ENCODE peak calls at places on chromosomes 16 and 17, in four cellular contexts. E is thoracic aorta, Q is progenitor cell of endocrine pancreas, J is Calu3. O is an unnamed sample.

GRCh38 chr17:37360632-37361031 is 15.2 kb upstream of the C17orf78 start:
- DNase-seq in E (no peak), Q (no peak), J (peak), O (no peak)

GRCh38 chr17:73861543-73861942 is 217.3 kb upstream of the SDK2 start:
- DNase-seq in E (no peak), Q (no peak), J (no peak), O (no peak)

GRCh38 chr17:75364078-75364477 is 41.4 kb downstream of the GRB2 start:
- DNase-seq in E (no peak), Q (no peak), J (no peak), O (no peak)

GRCh38 chr17:45287526-45288264 is 25.8 kb upstream of the SPATA32 start:
- DNase-seq in E (no peak), Q (no peak), J (no peak), O (no peak)

GRCh38 chr17:61492759-61493526 is 40.7 kb downstream of the TBX4 start:
- DNase-seq in E (no peak), Q (no peak), J (no peak), O (no peak)

GRCh38 chr17:11925271-11926021 is 71.8 kb downstream of the ZNF18 start:
- DNase-seq in E (no peak), Q (no peak), J (no peak), O (no peak)

GRCh38 chr17:7687072-7687907 is at the start of gene TP53:
- DNase-seq in E (peak), Q (peak), J (peak), O (peak)

GRCh38 chr17:28381141-28381825 is 9.8 kb downstream of the SARM1 start:
- DNase-seq in E (no peak), Q (peak), J (peak), O (peak)

GRCh38 chr16:78494105-78494504 is 394.7 kb downstream of the WWOX start:
- DNase-seq in E (no peak), Q (no peak), J (no peak), O (no peak)

GRCh38 chr16:69906838-69907301 is 44.3 kb upstream of the CLEC18A start:
- DNase-seq in E (no peak), Q (no peak), J (no peak), O (no peak)

GRCh38 chr17:13557077-13557476 is 44.7 kb downstream of the HS3ST3A1 start:
- DNase-seq in E (no peak), Q (no peak), J (no peak), O (no peak)

GRCh38 chr16:3577302-3577752 is at the start of gene NLRC3:
- DNase-seq in E (no peak), Q (no peak), J (no peak), O (no peak)

GRCh38 chr17:32142857-32143524 is 689 bp downstream of the RHOT1 start:
- DNase-seq in E (no peak), Q (peak), J (peak), O (peak)

GRCh38 chr17:28174352-28175046 is 132.0 kb downstream of the NLK start:
- DNase-seq in E (no peak), Q (no peak), J (no peak), O (no peak)

GRCh38 chr17:43574348-43574747 is 28.2 kb upstream of the ETV4 start:
- DNase-seq in E (no peak), Q (no peak), J (no peak), O (no peak)

GRCh38 chr17:50345443-50346312 is at the start of gene XYLT2:
- DNase-seq in E (peak), Q (peak), J (peak), O (peak)

GRCh38 chr17:3870871-3871306 is 22.0 kb downstream of the CAMKK1 start:
- DNase-seq in E (no peak), Q (no peak), J (no peak), O (no peak)

GRCh38 chr17:42051645-42052044 is 1.2 kb upstream of the C17orf113 start:
- DNase-seq in E (no peak), Q (no peak), J (no peak), O (no peak)

GRCh38 chr17:42052478-42052877 is 2.1 kb upstream of the C17orf113 start:
- DNase-seq in E (no peak), Q (no peak), J (no peak), O (no peak)

GRCh38 chr17:42051013-42051400 is 606 bp upstream of the C17orf113 start:
- DNase-seq in E (no peak), Q (no peak), J (no peak), O (no peak)

GRCh38 chr17:42049834-42050359 is 504 bp downstream of the C17orf113 start:
- DNase-seq in E (no peak), Q (no peak), J (peak), O (no peak)

GRCh38 chr17:42050360-42051012 is at the start of gene C17orf113:
- DNase-seq in E (no peak), Q (peak), J (peak), O (peak)
- TF ChIP-seq CTCF in E (peak), Q (peak), J (peak), O (peak)

GRCh38 chr17:76940738-76941350 is 72.6 kb downstream of the MGAT5B start:
- DNase-seq in E (no peak), Q (no peak), J (peak), O (no peak)
- TF ChIP-seq CTCF in E (no peak), Q (no peak), J (peak), O (no peak)

GRCh38 chr17:18045691-18046090 is 6.5 kb downstream of the GID4 start:
- DNase-seq in E (no peak), Q (no peak), J (no peak), O (no peak)

GRCh38 chr17:18044609-18045008 is 5.4 kb downstream of the GID4 start:
- DNase-seq in E (no peak), Q (no peak), J (no peak), O (no peak)

GRCh38 chr17:18042969-18043368 is 3.8 kb downstream of the GID4 start:
- DNase-seq in E (no peak), Q (no peak), J (no peak), O (no peak)

GRCh38 chr17:18041776-18042175 is 2.6 kb downstream of the GID4 start:
- DNase-seq in E (no peak), Q (no peak), J (no peak), O (no peak)

DNA sequence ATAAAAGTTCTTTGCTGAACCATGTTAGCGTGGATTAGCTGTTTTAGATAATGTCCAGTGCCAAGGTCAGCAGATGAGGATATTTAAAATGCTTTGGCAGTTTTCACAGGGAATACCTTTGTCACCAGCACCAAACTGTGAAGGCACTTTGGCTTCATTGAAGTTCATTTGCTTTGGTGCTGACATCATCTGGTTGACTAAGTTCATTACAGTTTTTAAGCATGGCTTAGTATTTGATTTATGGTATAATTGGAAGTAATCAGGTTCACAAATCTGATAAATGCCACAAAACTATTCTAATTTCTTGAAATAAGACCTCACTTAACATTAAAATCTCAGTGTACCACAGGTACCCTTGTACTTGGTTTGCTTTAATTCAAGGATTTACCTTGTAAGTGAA is 4.3 kb downstream of the GID4 start:
- DNase-seq in E (no peak), Q (no peak), J (no peak), O (no peak)
- TF ChIP-seq CTCF in E (no peak), Q (no peak), J (no peak), O (no peak)

GRCh38 chr16:66159987-66160386 is 206.5 kb upstream of the CDH5 start:
- DNase-seq in E (no peak), Q (no peak), J (no peak), O (no peak)
- TF ChIP-seq CTCF in E (no peak), Q (no peak), J (no peak), O (no peak)

GRCh38 chr17:55527520-55528118 is 16.4 kb upstream of the SMIM36 start:
- DNase-seq in E (no peak), Q (peak), J (peak), O (peak)
- TF ChIP-seq CTCF in E (no peak), Q (peak), J (no peak), O (peak)

DNA sequence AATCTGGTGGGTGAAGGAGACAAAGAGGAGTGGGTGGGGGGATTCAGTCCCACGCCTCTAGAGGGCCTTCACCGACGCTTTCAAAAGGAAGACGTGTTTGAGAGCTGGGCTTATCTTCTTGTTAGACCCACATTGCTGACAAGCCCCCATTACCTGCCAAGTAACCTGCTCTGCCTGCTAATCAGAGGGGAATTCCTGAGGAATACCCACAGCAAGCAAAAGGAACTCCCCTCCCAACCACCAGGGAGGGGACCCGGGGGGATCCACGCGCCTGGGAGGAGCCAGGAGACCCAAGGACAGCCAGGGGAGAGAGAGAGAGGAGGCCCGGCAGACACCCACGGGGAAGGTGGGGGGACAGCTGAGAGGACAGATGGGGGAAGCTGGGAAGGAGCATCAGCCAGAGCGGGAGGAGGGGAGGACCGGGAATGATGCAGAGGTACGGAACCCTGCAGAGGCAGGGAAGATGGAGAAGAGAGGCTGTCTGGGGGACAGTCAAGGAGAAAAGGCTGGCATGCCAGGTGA is 986 bp downstream of the MTMR4 start:
- DNase-seq in E (no peak), Q (no peak), J (no peak), O (no peak)
- TF ChIP-seq CTCF in E (no peak), Q (no peak), J (no peak), O (no peak)

GRCh38 chr17:41695954-41696720 is 7.5 kb downstream of the EIF1 start:
- DNase-seq in E (no peak), Q (peak), J (peak), O (peak)

GRCh38 chr17:41692722-41693521 is 4.2 kb downstream of the EIF1 start:
- DNase-seq in E (no peak), Q (no peak), J (no peak), O (no peak)

GRCh38 chr17:41695134-41695661 is 6.5 kb downstream of the EIF1 start:
- DNase-seq in E (no peak), Q (no peak), J (no peak), O (no peak)

GRCh38 chr17:41702712-41703111 is 9.4 kb upstream of the GAST start:
- DNase-seq in E (no peak), Q (no peak), J (no peak), O (no peak)

GRCh38 chr17:41697122-41697962 is 8.7 kb downstream of the EIF1 start:
- DNase-seq in E (no peak), Q (no peak), J (no peak), O (no peak)
- TF ChIP-seq CTCF in E (no peak), Q (no peak), J (no peak), O (no peak)